ENCODE peak calls at places on chromosomes 4 and X, in six cellular contexts. L is GM23338; B is CD4-positive, alpha-beta T cell; D is left ventricle myocardium inferior; H is IMR-90; X is suprapubic skin. S is an unnamed sample.

GRCh38 chrX:107700317-107700774 is 72.0 kb downstream of the PRPS1 start:
- DNase-seq in L (no peak), B (no peak), D (no peak), H (no peak), X (no peak), S (no peak)

GRCh38 chr4:174880001-174880400 is 38.2 kb upstream of the ADAM29 start:
- DNase-seq in L (no peak), B (no peak), D (no peak), H (no peak), X (no peak), S (no peak)

GRCh38 chrX:45070116-45071007 is 130.3 kb downstream of the DIPK2B start:
- DNase-seq in L (peak), B (peak), D (no peak), H (peak), X (no peak), S (no peak)

GRCh38 chr4:134906404-134907023 is 704.9 kb upstream of the PABPC4L start:
- DNase-seq in L (peak), B (no peak), D (no peak), H (no peak), X (no peak), S (no peak)

GRCh38 chr4:7649741-7650531 is 215.2 kb upstream of the PSAPL1 start:
- DNase-seq in L (no peak), B (peak), D (no peak), H (peak), X (no peak), S (peak)

GRCh38 chr4:149047368-149047767 is 605.2 kb upstream of the NR3C2 start:
- DNase-seq in L (no peak), B (no peak), D (no peak), H (peak), X (no peak), S (no peak)

GRCh38 chrX:12972239-12972638 is 2.7 kb upstream of the TMSB4X start:
- DNase-seq in L (no peak), B (no peak), D (no peak), H (no peak), X (no peak), S (no peak)

GRCh38 chrX:75151828-75152592 is 4.1 kb downstream of the ABCB7 start:
- DNase-seq in L (no peak), B (no peak), D (no peak), H (no peak), X (no peak), S (no peak)

GRCh38 chrX:5730561-5730960 is 498.1 kb downstream of the NLGN4X start:
- DNase-seq in L (no peak), B (no peak), D (no peak), H (no peak), X (no peak), S (no peak)

GRCh38 chrX:48101443-48101842 is 29.0 kb upstream of the SPACA5B start:
- DNase-seq in L (no peak), B (no peak), D (no peak), H (no peak), X (no peak), S (no peak)

GRCh38 chr4:1512738-1513660 is 106.8 kb upstream of the NKX1-1 start:
- DNase-seq in L (peak), B (no peak), D (peak), H (no peak), X (no peak), S (peak)

GRCh38 chr4:56612282-56612681 is 68.8 kb downstream of the HOPX start:
- DNase-seq in L (no peak), B (no peak), D (no peak), H (no peak), X (no peak), S (no peak)

GRCh38 chr4:55444822-55445221 is 49.1 kb downstream of the TMEM165 start:
- DNase-seq in L (no peak), B (no peak), D (no peak), H (peak), X (no peak), S (no peak)

GRCh38 chr4:1026115-1026514 is 14.7 kb downstream of the FGFRL1 start:
- DNase-seq in L (no peak), B (no peak), D (peak), H (peak), X (no peak), S (no peak)

GRCh38 chrX:3609800-3610199 is 103.6 kb downstream of the PRKX start:
- DNase-seq in L (no peak), B (no peak), D (no peak), H (peak), X (no peak), S (no peak)

GRCh38 chrX:21798677-21799219 is 40.7 kb upstream of the MBTPS2 start:
- DNase-seq in L (no peak), B (no peak), D (no peak), H (peak), X (no peak), S (no peak)

GRCh38 chrX:150968862-150969720 is 14.0 kb upstream of the HMGB3 start:
- DNase-seq in L (peak), B (no peak), D (no peak), H (no peak), X (no peak), S (no peak)

GRCh38 chrX:72105436-72105835 is 26.3 kb downstream of the RTL5 start:
- DNase-seq in L (no peak), B (peak), D (no peak), H (no peak), X (no peak), S (peak)

GRCh38 chr4:118843237-118843636 is 7.3 kb upstream of the SEC24D start:
- DNase-seq in L (no peak), B (no peak), D (no peak), H (no peak), X (no peak), S (no peak)

GRCh38 chr4:155999743-156000142 is 46.1 kb upstream of the CTSO start:
- DNase-seq in L (peak), B (no peak), D (no peak), H (no peak), X (no peak), S (no peak)

GRCh38 chrX:34638116-34638515 is 19.0 kb downstream of the TMEM47 start:
- DNase-seq in L (peak), B (no peak), D (no peak), H (peak), X (no peak), S (no peak)

GRCh38 chrX:16867947-16868346 is 2.2 kb downstream of the RBBP7 start:
- DNase-seq in L (no peak), B (no peak), D (no peak), H (no peak), X (no peak), S (no peak)

GRCh38 chr4:2804973-2805501 is 12.2 kb downstream of the SH3BP2 start:
- DNase-seq in L (no peak), B (no peak), D (peak), H (no peak), X (no peak), S (peak)

GRCh38 chr4:75547647-75548387 is 8.0 kb upstream of the ODAPH start:
- DNase-seq in L (no peak), B (no peak), D (peak), H (peak), X (no peak), S (no peak)

GRCh38 chr4:112422644-112423043 is 93.3 kb downstream of the NEUROG2 start:
- DNase-seq in L (no peak), B (no peak), D (no peak), H (no peak), X (no peak), S (no peak)

GRCh38 chr4:3031357-3032064 is 42.8 kb downstream of the HTT-AS start:
- DNase-seq in L (no peak), B (no peak), D (no peak), H (no peak), X (no peak), S (no peak)

GRCh38 chrX:84165716-84166115 is 22.3 kb downstream of the RPS6KA6 start:
- DNase-seq in L (no peak), B (no peak), D (no peak), H (no peak), X (no peak), S (no peak)

GRCh38 chr4:181991374-181991773 is 251.8 kb upstream of the TENM3 start:
- DNase-seq in L (no peak), B (no peak), D (no peak), H (no peak), X (no peak), S (no peak)

GRCh38 chr4:7820031-7820825 is 119.4 kb downstream of the AFAP1 start:
- DNase-seq in L (no peak), B (no peak), D (no peak), H (no peak), X (no peak), S (no peak)

GRCh38 chr4:91427171-91427570 is 876.6 kb upstream of the GRID2 start:
- DNase-seq in L (no peak), B (no peak), D (no peak), H (no peak), X (no peak), S (no peak)

GRCh38 chrX:39450578-39450977 is 647.2 kb downstream of the BCOR start:
- DNase-seq in L (peak), B (no peak), D (no peak), H (no peak), X (no peak), S (no peak)

GRCh38 chrX:39451061-39451460 is 646.7 kb downstream of the BCOR start:
- DNase-seq in L (no peak), B (no peak), D (no peak), H (no peak), X (no peak), S (no peak)

GRCh38 chrX:39453847-39454645 is 643.7 kb downstream of the BCOR start:
- DNase-seq in L (no peak), B (no peak), D (peak), H (no peak), X (no peak), S (no peak)

GRCh38 chrX:39449352-39449751 is 648.1 kb downstream of the MID1IP1 start:
- DNase-seq in L (no peak), B (no peak), D (no peak), H (no peak), X (no peak), S (no peak)

DNA sequence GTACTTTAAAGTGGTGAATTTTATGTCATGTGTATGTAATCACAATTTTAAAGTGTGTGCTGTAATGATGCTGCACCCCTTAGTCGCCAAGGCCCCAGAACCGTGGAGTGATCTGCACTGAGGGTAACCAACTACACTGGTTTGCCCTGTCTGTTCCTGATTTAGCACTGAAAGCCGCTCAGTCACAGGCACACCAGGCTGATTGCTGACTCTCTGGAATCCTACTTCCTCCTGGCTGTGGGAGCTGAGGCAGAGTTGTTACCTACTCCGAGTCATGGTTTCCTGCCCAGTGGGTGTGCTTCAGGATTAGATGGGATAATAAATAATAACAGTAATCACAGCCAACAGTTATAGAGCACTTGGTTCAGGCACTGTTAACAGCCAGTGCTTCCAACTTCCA is 645.4 kb downstream of the BCOR start:
- DNase-seq in L (no peak), B (no peak), D (no peak), H (no peak), X (no peak), S (no peak)
- TF ChIP-seq CTCF in L (no peak), B (no peak), D (no peak), H (no peak), X (no peak), S (no peak)

DNA sequence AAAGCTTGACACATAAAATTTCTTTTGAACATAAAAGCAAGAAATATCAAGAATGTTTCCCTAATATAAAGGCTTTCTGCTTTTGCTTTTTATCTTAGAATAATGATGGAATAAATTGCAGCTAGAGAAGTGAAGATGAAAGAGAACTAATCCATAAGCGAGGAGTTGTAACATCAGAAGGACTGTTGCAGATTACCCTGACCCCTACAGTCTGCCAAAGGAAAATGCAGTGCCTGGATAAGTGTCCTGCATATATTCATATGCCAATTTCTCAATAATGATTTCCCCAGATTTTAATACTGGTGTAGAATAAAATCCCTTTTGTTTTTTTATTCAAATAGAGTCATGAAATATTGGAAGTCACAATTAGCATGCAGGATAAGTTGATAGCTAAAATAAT is 115.9 kb downstream of the MAGEC2 start:
- DNase-seq in L (peak), B (no peak), D (no peak), H (peak), X (no peak), S (no peak)
- TF ChIP-seq CTCF in L (peak), B (no peak), D (peak), H (peak), X (no peak), S (no peak)

GRCh38 chrX:153781428-153782047 is 697 bp downstream of the SRPK3 start:
- DNase-seq in L (no peak), B (no peak), D (peak), H (no peak), X (no peak), S (no peak)

GRCh38 chrX:153783378-153784013 is 2.7 kb downstream of the SRPK3 start:
- DNase-seq in L (no peak), B (no peak), D (no peak), H (no peak), X (no peak), S (no peak)

GRCh38 chrX:153782871-153783270 is 2.0 kb downstream of the SRPK3 start:
- DNase-seq in L (no peak), B (no peak), D (no peak), H (no peak), X (no peak), S (no peak)

GRCh38 chrX:153780678-153781427 is at the start of gene SRPK3:
- DNase-seq in L (no peak), B (no peak), D (peak), H (no peak), X (no peak), S (no peak)

GRCh38 chrX:153782324-153782723 is 1.5 kb downstream of the SRPK3 start:
- DNase-seq in L (peak), B (no peak), D (no peak), H (no peak), X (no peak), S (no peak)
- TF ChIP-seq CTCF in L (peak), B (no peak), D (no peak), H (no peak), X (no peak), S (no peak)

DNA sequence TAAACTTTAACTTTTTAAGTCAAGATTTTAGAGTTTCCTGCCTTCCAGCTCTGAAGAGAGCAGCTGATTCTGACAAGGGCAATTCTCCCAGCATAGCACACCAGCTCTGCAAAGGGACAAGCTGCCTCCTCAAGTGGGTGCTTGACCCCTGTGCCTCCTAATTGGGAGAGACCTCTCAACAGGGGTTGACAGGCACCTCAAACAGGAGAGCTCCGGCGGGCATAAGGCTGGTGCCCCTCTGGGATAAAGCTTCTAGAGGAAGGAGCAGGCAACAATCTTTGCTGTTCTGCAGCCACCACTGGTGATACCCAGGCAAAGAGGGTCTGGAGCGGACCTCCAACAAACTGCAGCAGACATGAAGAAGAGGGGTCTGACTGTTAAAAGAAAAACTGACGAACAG is 872.9 kb upstream of the PCDH10 start:
- DNase-seq in L (no peak), B (no peak), D (no peak), H (no peak), X (peak), S (no peak)
- TF ChIP-seq CTCF in L (no peak), B (no peak), D (no peak), H (no peak), X (no peak), S (no peak)